ENCODE peak calls at places on chromosomes 5 and 9, in eight cellular contexts. V, Q, E, F, B, T, K and D are unnamed samples. For H3K79me2, the result is how much of the 10 kb centered on the place peaks cover.

GRCh38 chr5:26482817-26483375 is 555.5 kb downstream of the CDH9 start:
- DNase-seq in F (peak), T (peak), B (peak), Q (peak), E (peak), V (peak), K (peak), D (peak)

GRCh38 chr5:144333336-144333920 is 162.8 kb downstream of the KCTD16 start:
- DNase-seq in F (no peak), V (no peak), E (no peak), K (no peak), T (no peak), B (no peak), Q (no peak), D (no peak)

GRCh38 chr9:3321186-3321585 is 204.6 kb downstream of the RFX3 start:
- DNase-seq in E (no peak), Q (no peak), V (no peak), K (no peak), T (no peak), B (no peak), F (no peak), D (no peak)

GRCh38 chr9:93256878-93257807 is 73.2 kb downstream of the WNK2 start:
- DNase-seq in B (no peak), K (no peak), T (no peak), V (no peak), E (peak), F (no peak), Q (peak), D (no peak)

GRCh38 chr5:60487885-60488425 is 212.0 kb downstream of the DEPDC1B start:
- DNase-seq in K (no peak), E (peak), Q (peak), V (no peak), B (no peak), T (no peak), F (no peak), D (no peak)

GRCh38 chr5:119420173-119420572 is 32.1 kb upstream of the HSD17B4 start:
- DNase-seq in F (no peak), Q (no peak), K (peak), B (no peak), T (no peak), E (peak), V (no peak), D (no peak)

GRCh38 chr5:138545919-138546562 is 3.0 kb upstream of the ETF1 start:
- DNase-seq in Q (no peak), K (no peak), B (no peak), T (no peak), E (no peak), F (no peak), V (no peak), D (no peak)

GRCh38 chr5:10073705-10074104 is 176.0 kb downstream of the ATPSCKMT start:
- DNase-seq in K (no peak), T (no peak), Q (no peak), E (no peak), B (no peak), F (no peak), V (no peak), D (no peak)

GRCh38 chr5:96868603-96869371 is 7.5 kb upstream of the ERAP2 start:
- DNase-seq in Q (peak), E (peak), B (peak), F (peak), K (peak), V (peak), T (peak), D (peak)

GRCh38 chr9:109206670-109207069 is 39.6 kb upstream of the FRRS1L start:
- DNase-seq in E (no peak), V (no peak), Q (peak), T (no peak), K (peak), F (no peak), B (peak), D (peak)

GRCh38 chr5:7425830-7426229 is 29.9 kb downstream of the ADCY2 start:
- DNase-seq in B (no peak), E (no peak), K (peak), V (no peak), T (no peak), F (no peak), Q (no peak), D (no peak)
- H3K27ac ChIP-seq in B (peak), E (no peak), K (no peak), V (no peak), T (no peak), F (no peak), Q (no peak), D (no peak)

GRCh38 chr5:135371738-135372232 is 27.2 kb downstream of the MACROH2A1 start:
- DNase-seq in T (no peak), F (no peak), Q (no peak), B (no peak), V (no peak), K (peak), E (peak), D (no peak)

GRCh38 chr5:135375040-135375439 is 24.0 kb downstream of the MACROH2A1 start:
- DNase-seq in F (no peak), V (no peak), K (no peak), E (no peak), B (no peak), Q (no peak), T (no peak), D (no peak)

GRCh38 chr5:135369952-135370351 is 29.1 kb downstream of the MACROH2A1 start:
- DNase-seq in E (no peak), T (no peak), F (no peak), Q (no peak), K (no peak), V (no peak), B (no peak), D (no peak)

GRCh38 chr5:135373747-135374515 is 25.1 kb downstream of the MACROH2A1 start:
- DNase-seq in Q (no peak), B (no peak), F (no peak), T (no peak), V (no peak), E (no peak), K (peak), D (no peak)

DNA sequence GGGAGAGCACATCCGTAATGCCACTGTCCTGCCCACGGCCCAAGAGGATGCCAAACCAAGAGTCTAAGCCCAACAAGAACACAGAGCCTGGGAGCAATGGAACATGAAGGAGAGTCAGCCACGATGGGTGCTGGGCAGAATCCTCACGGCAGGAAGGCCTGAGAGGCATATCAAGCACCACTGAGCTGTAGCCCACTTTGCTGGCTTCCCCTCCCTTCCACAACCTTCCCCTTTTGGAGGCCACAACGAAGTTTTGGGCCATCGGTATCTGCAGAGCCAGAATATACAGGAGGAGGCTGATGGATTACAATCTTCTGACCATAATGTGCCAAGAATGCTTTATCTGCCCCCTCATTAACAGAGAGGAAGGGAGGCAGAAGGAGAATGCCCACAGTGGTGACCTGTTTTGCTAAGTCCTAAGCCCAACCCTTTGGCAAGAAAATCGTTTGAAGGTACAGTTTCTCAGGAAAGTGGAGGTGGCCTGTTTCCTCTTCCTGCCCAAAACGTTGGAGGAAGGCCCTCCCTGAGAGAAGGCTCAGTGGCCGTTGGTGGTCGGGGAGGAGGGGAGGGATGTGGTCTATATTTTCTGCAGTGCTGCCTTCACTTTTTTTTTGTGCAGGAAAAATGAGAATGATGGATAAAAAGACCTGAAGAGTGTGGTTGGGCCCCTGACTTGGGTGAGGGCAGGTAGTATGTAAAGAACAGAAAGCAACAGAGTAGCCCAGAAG is 26.2 kb downstream of the MACROH2A1 start:
- DNase-seq in B (no peak), E (no peak), Q (no peak), T (no peak), F (no peak), V (no peak), K (no peak), D (no peak)
- H3K79me2 ChIP-seq in B (under half), E (half or more), Q (half or more), T (half or more), F (under half), V (under half), K (under half), D (under half)

DNA sequence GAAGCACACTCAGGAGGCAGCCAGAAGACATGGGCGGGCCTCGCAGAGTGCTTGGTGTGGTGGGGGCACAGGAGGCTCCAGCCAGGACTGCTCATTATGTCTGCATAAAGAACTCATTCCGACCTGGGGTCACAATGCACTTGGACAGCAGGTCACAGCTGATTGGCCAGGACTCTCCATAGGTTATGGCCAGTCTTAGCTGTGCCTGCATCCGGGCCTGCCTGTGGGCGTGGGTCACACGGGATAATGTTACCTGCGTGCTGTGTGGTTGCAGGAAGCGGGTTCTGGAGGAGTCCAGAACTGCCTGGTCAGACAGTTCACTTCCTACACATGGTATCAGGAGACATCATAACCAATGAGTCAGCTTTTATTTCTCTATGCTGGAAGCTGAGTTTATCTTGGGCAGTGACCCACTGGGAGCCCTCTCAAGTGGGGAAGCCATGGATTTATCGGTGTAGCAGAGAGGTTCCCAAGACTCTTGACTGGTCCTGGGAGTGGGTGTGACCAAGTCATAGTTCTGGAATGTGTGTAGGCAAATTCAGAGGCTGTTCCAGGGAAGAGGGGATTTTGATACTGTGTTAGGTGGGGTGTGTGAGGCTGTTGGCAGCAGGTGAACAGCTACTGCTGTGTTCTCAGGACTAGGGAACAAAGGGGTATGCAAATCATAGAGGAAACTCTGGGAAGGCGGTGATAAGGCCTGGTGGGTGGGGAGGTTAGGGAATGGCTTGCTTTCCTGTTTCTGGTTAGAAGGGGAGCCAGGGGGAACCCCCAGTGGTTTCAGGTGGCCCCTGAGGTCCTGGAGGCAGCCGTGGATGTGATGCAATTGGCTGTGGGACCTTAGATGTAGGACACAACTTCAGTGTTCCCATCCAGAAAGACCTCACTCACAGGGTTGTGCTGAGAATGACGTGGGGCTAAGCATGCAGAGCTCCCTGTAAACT is 51.3 kb downstream of the ARHGEF37 start:
- DNase-seq in Q (peak), T (no peak), K (no peak), B (peak), V (peak), E (peak), F (no peak), D (no peak)
- H3K4me3 ChIP-seq in Q (no peak), T (no peak), K (no peak), B (no peak), V (no peak), E (no peak), F (no peak), D (no peak)

GRCh38 chr5:159100928-159101646 is 1.4 kb upstream of the EBF1 start:
- DNase-seq in K (no peak), T (no peak), V (no peak), F (peak), E (no peak), B (no peak), Q (no peak), D (no peak)
- H3K27ac ChIP-seq in K (no peak), T (no peak), V (no peak), F (peak), E (no peak), B (no peak), Q (no peak), D (no peak)